ENCODE peak calls at places on chromosomes 5 and 9, in four cellular contexts. S, P, N and T are unnamed samples.

GRCh38 chr5:134464988-134465855 is 53.5 kb upstream of the CDKN2AIPNL start:
- DNase-seq in S (no peak), P (peak), N (no peak), T (no peak)

GRCh38 chr5:58133631-58134296 is 326.1 kb downstream of the PLK2 start:
- DNase-seq in S (peak), P (no peak), N (peak), T (no peak)

GRCh38 chr9:108672475-108673065 is 183.2 kb downstream of the ACTL7B start:
- DNase-seq in S (no peak), P (no peak), N (no peak), T (no peak)

GRCh38 chr5:95365302-95366095 is 25.7 kb upstream of the FAM81B start:
- DNase-seq in S (no peak), P (no peak), N (no peak), T (no peak)

GRCh38 chr9:91421022-91421765 is 2.4 kb downstream of the NFIL3 start:
- DNase-seq in S (no peak), P (peak), N (no peak), T (no peak)

GRCh38 chr9:7246917-7247538 is 489.3 kb downstream of the KDM4C start:
- DNase-seq in S (no peak), P (no peak), N (no peak), T (no peak)

GRCh38 chr5:66643383-66643782 is 47.2 kb downstream of the MAST4 start:
- DNase-seq in S (no peak), P (no peak), N (no peak), T (no peak)

GRCh38 chr5:135127604-135128240 is 93.7 kb upstream of the PITX1 start:
- DNase-seq in S (peak), P (no peak), N (no peak), T (no peak)

DNA sequence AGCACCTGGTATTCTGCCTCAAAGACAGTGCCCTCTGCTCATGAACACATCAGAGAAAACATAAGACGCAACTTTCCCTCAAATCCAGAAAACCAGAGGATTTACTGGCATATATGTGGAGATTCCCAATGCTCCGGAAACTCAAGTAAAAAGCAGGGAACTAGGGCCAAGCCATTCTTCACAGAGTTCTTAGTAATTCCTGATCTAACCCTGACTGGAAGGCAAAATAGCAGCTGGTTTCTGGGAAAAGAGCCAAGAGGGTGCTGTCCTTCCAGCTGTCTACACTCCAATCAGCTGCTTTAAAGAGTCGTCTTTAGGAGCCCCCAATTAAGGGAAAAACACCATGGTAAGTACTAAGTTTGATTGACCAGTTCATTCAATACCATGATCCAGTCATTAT is 49.6 kb downstream of the GNA14 start:
- DNase-seq in S (peak), P (peak), N (peak), T (no peak)
- TF ChIP-seq CTCF in S (no peak), P (no peak), N (no peak), T (no peak)

GRCh38 chr5:56677693-56678092 is 137.7 kb upstream of the MAP3K1 start:
- DNase-seq in S (no peak), P (no peak), N (no peak), T (no peak)
- TF ChIP-seq CTCF in S (no peak), P (no peak), N (no peak), T (no peak)

GRCh38 chr5:169651526-169651925 is 14.5 kb downstream of the DOCK2 start:
- DNase-seq in S (no peak), P (no peak), N (no peak), T (no peak)
- TF ChIP-seq CTCF in S (no peak), P (no peak), N (no peak), T (no peak)

DNA sequence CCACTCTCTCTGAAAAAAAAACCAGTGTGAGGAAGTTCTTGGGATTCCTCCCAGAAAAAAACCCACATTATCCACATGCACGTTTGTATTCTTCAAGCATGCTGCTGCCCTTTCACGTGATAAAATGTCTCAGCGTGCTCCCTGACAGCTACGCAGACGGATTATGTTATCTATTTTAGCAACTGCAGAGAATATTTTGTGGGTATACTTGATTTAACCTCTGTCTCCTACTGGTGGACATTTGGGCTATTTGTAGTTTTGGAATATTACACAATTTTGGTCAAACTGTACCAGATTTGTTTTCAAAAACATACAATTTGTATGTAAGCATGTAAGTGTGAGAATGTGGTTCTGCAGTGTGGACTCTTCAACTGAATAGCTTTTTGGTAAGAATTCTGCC is 10.7 kb downstream of the PRRC2B start:
- DNase-seq in S (no peak), P (no peak), N (no peak), T (no peak)
- TF ChIP-seq CTCF in S (peak), P (no peak), N (no peak), T (no peak)

GRCh38 chr9:94017939-94018531 is 62.9 kb upstream of the BARX1 start:
- DNase-seq in S (no peak), P (no peak), N (no peak), T (no peak)

GRCh38 chr9:94016744-94017143 is 61.6 kb upstream of the BARX1 start:
- DNase-seq in S (no peak), P (no peak), N (no peak), T (no peak)

GRCh38 chr9:94014845-94015244 is 59.7 kb upstream of the BARX1 start:
- DNase-seq in S (no peak), P (no peak), N (no peak), T (no peak)

GRCh38 chr9:94011134-94011533 is 56.0 kb upstream of the BARX1 start:
- DNase-seq in S (no peak), P (no peak), N (no peak), T (no peak)

DNA sequence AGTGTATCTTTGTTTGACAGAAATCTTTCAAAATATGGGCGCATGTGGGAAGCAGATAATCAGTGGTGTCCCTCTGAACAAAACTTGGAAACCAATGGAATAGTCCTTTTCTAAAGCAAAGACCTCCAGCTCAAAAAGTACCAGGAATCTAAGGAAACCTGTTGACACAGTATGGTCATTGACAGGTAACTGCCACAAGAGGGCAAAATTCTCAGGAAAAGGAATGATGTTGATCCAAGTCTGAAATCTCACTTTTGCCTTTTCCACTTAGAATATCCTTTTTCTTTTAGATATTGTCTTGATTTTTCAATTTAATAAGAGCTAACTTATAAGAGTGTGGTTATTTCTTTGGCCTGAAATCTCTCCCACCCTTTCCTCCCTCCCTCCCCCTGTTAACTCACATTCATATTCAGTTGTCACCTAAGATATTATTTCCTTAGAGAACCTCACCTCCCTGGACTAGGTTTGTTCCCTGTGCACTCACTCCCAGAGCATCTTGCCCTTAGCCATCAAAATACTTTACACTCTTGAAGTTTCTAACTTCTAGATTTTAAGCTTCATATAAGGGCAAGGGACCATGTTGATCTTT is 59.0 kb upstream of the BARX1 start:
- DNase-seq in S (no peak), P (no peak), N (no peak), T (no peak)
- TF ChIP-seq CTCF in S (peak), P (peak), N (peak), T (peak)

DNA sequence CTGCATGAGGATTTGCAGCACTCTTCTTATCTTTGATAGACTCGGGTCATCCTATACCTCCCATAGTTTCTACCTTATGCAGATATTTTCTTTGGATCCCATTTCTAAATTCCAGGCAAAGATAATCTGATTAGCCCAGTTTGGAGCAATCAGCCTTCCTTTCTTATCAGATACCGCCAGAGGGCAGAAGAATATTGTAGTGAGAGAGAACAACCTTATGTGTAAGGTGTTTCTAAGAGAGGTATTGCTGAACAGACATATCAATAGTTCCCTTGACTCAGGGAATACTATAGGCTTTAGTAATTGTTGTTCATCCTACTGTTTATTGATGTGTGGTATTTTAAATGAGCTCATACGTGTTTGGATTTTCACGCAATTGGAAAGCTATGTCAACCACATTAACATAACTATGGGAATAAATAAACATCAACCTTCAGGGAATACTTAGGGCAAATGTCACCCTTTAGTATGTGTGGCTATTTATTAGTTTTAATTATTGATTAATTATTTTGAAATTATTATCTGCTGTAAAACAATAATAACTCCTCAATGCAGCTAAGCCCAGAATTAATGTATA is 1435.2 kb upstream of the CDH9 start:
- DNase-seq in S (no peak), P (no peak), N (no peak), T (no peak)
- TF ChIP-seq CTCF in S (no peak), P (no peak), N (no peak), T (no peak)

DNA sequence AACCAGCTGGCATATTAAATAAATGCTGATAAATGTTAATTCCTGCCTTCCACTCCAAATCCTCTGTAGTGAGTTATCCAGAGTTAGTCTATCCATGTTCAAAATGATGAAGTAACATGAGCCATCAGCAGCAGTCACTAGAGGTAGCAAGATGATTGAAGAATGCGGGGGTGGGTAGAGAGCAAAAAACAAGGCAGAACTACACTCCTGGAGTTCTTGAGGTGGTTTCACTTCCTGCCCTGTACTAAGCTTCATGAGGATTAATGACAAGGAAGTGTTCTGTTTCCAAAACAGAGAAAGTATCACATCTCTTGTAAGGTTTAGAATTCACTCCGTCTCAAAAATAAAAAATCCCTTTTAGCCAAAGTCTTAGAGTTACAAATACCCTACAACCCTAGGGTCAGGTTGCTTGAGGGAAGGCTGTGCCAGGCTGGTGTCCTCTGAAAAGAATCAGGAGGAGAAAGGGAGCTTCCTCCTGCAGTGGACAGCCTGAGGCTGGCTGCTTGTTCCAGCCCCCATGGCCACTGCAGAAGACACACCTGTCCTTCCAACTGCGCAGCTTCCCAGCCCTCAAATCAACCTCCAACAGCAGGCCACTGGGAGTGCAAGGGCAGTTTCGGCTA is 180.2 kb downstream of the DENND1A start:
- DNase-seq in S (no peak), P (no peak), N (no peak), T (no peak)
- TF ChIP-seq CTCF in S (no peak), P (no peak), N (no peak), T (no peak)

GRCh38 chr5:168089201-168089887 is 202.1 kb upstream of the WWC1 start:
- DNase-seq in S (no peak), P (no peak), N (no peak), T (no peak)

GRCh38 chr5:168086104-168086610 is 205.3 kb upstream of the WWC1 start:
- DNase-seq in S (no peak), P (no peak), N (no peak), T (no peak)

GRCh38 chr5:168086736-168087135 is 204.7 kb upstream of the WWC1 start:
- DNase-seq in S (no peak), P (no peak), N (no peak), T (no peak)

GRCh38 chr5:168088415-168089165 is 202.9 kb upstream of the WWC1 start:
- DNase-seq in S (no peak), P (no peak), N (no peak), T (no peak)

GRCh38 chr5:168085321-168086040 is 206.0 kb upstream of the WWC1 start:
- DNase-seq in S (no peak), P (no peak), N (no peak), T (no peak)
- TF ChIP-seq CTCF in S (no peak), P (no peak), N (no peak), T (no peak)

GRCh38 chr5:169229342-169229892 is 71.5 kb downstream of the SLIT3 start:
- DNase-seq in S (no peak), P (no peak), N (no peak), T (no peak)

GRCh38 chr5:169225830-169226356 is 75.0 kb downstream of the SLIT3 start:
- DNase-seq in S (no peak), P (no peak), N (no peak), T (no peak)

GRCh38 chr5:169223595-169223953 is 77.4 kb downstream of the SLIT3 start:
- DNase-seq in S (no peak), P (no peak), N (no peak), T (no peak)

GRCh38 chr5:169222934-169223594 is 77.9 kb downstream of the SLIT3 start:
- DNase-seq in S (no peak), P (no peak), N (peak), T (no peak)

GRCh38 chr5:169226904-169227303 is 74.0 kb downstream of the SLIT3 start:
- DNase-seq in S (no peak), P (no peak), N (no peak), T (no peak)
- TF ChIP-seq CTCF in S (no peak), P (no peak), N (peak), T (no peak)